ENCODE peak calls at places on chromosomes 3 and 15, in six cellular contexts. One of them, this sample, is unnamed.

GRCh38 chr3:155184027-155184426 is 103.9 kb downstream of the MME start:
- DNase-seq in fibroblast of mammary gland: no peak
- DNase-seq in mucosa of descending colon: no peak
- DNase-seq in H7: no peak
- DNase-seq in tibial artery: no peak
- DNase-seq in dorsolateral prefrontal cortex: no peak
- DNase-seq in this sample: no peak

GRCh38 chr3:156769661-156770654 is 56.2 kb upstream of the LEKR1 start:
- DNase-seq in fibroblast of mammary gland: no peak
- DNase-seq in mucosa of descending colon: no peak
- DNase-seq in H7: no peak
- DNase-seq in tibial artery: no peak
- DNase-seq in dorsolateral prefrontal cortex: no peak
- DNase-seq in this sample: no peak

GRCh38 chr15:87354661-87355410 is 901.7 kb downstream of the NTRK3 start:
- DNase-seq in fibroblast of mammary gland: peak
- DNase-seq in mucosa of descending colon: no peak
- DNase-seq in H7: no peak
- DNase-seq in tibial artery: no peak
- DNase-seq in dorsolateral prefrontal cortex: no peak
- DNase-seq in this sample: no peak

GRCh38 chr3:32202496-32202895 is 36.0 kb upstream of the CMTM8 start:
- DNase-seq in fibroblast of mammary gland: peak
- DNase-seq in mucosa of descending colon: no peak
- DNase-seq in H7: no peak
- DNase-seq in tibial artery: no peak
- DNase-seq in dorsolateral prefrontal cortex: no peak
- DNase-seq in this sample: no peak

GRCh38 chr3:17183951-17184550 is 299.3 kb downstream of the PLCL2 start:
- DNase-seq in fibroblast of mammary gland: peak
- DNase-seq in mucosa of descending colon: no peak
- DNase-seq in H7: no peak
- DNase-seq in tibial artery: no peak
- DNase-seq in dorsolateral prefrontal cortex: no peak
- DNase-seq in this sample: no peak

GRCh38 chr3:25277503-25277902 is 150.6 kb upstream of the RARB start:
- DNase-seq in fibroblast of mammary gland: no peak
- DNase-seq in mucosa of descending colon: no peak
- DNase-seq in H7: no peak
- DNase-seq in tibial artery: no peak
- DNase-seq in dorsolateral prefrontal cortex: no peak
- DNase-seq in this sample: no peak

GRCh38 chr3:47162695-47163022 is 1.3 kb downstream of the SETD2 start:
- DNase-seq in fibroblast of mammary gland: peak
- DNase-seq in mucosa of descending colon: no peak
- DNase-seq in H7: peak
- DNase-seq in tibial artery: no peak
- DNase-seq in dorsolateral prefrontal cortex: no peak
- DNase-seq in this sample: no peak

GRCh38 chr15:63872759-63873510 is 39.2 kb upstream of the HERC1 start:
- DNase-seq in fibroblast of mammary gland: no peak
- DNase-seq in mucosa of descending colon: no peak
- DNase-seq in H7: no peak
- DNase-seq in tibial artery: no peak
- DNase-seq in dorsolateral prefrontal cortex: no peak
- DNase-seq in this sample: no peak

GRCh38 chr3:5053021-5053831 is 68.9 kb upstream of the ARL8B start:
- DNase-seq in fibroblast of mammary gland: peak
- DNase-seq in mucosa of descending colon: no peak
- DNase-seq in H7: no peak
- DNase-seq in tibial artery: peak
- DNase-seq in dorsolateral prefrontal cortex: no peak
- DNase-seq in this sample: peak

DNA sequence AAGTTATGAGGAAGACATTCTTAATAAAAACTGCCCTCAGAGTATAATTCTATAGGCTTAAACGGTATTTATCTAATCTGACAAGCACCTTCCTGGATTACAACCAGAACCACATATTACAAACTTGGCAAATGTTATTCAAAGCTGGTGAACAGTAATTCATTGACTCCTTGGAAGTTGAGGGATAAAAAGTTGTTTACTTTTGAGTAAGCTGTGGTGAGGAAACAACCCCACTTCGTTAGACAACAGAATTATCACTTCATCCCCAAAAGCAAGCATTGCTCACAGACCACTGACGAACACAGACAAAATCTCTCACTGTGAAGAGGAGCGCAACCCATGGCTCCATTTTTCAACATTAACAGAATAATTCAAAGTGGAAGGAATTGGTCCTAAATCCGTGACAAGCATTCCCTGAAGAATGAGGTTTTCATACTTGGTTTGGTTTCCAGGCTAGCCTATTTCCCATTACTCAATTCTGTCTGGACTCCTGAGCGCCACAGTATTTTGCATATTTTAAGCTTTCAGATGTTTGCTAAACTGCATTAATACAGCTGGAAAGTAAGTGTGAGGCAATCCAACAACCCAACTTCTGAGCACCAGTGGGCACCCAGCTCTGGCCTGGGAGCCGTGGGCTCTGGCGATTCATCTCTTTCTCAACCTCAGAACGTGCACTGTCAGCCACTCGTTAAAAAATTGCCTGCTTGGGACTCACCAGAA is 32.6 kb downstream of the LRIG1 start:
- DNase-seq in fibroblast of mammary gland: peak
- DNase-seq in mucosa of descending colon: no peak
- DNase-seq in H7: no peak
- DNase-seq in tibial artery: no peak
- DNase-seq in dorsolateral prefrontal cortex: no peak
- DNase-seq in this sample: no peak
- H3K4me3 ChIP-seq in fibroblast of mammary gland: no peak
- H3K4me3 ChIP-seq in mucosa of descending colon: no peak
- H3K4me3 ChIP-seq in H7: no peak
- H3K4me3 ChIP-seq in tibial artery: no peak
- H3K4me3 ChIP-seq in dorsolateral prefrontal cortex: no peak
- H3K4me3 ChIP-seq in this sample: no peak

DNA sequence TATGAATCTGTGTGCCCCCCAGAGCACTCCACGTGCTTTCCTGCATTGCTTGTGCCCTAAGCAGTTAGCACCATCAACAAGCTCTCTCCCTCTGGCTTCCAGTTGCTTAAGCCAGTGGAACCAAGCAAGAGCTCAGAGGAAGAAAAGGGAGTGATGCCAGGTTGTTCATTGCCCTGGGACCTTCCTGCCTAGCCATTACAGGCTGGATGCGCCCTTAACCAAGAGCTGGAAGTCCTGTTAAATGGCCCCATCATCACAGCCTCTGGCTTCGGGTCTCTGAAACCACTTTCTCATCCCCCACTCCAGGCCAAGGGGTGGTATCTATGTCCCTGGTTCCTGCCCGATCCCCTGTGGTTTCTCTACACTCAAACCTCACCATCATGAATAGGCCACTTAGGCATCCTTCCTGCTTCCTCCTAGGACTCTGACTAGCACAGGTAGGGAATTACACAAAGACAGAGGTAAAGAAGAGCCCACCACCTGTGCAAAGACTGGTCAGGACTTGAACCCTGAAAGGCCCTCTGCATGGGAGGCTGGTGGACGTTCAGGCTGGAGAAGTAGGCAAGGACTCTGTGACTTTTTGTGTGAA is 309.5 kb upstream of the TRIM42 start:
- DNase-seq in fibroblast of mammary gland: no peak
- DNase-seq in mucosa of descending colon: no peak
- DNase-seq in H7: no peak
- DNase-seq in tibial artery: no peak
- DNase-seq in dorsolateral prefrontal cortex: no peak
- DNase-seq in this sample: no peak
- H3K4me3 ChIP-seq in fibroblast of mammary gland: no peak
- H3K4me3 ChIP-seq in mucosa of descending colon: no peak
- H3K4me3 ChIP-seq in H7: no peak
- H3K4me3 ChIP-seq in tibial artery: no peak
- H3K4me3 ChIP-seq in dorsolateral prefrontal cortex: no peak
- H3K4me3 ChIP-seq in this sample: no peak

GRCh38 chr3:64099316-64099715 is 76.0 kb upstream of the PSMD6 start:
- DNase-seq in fibroblast of mammary gland: no peak
- DNase-seq in mucosa of descending colon: no peak
- DNase-seq in H7: no peak
- DNase-seq in tibial artery: no peak
- DNase-seq in dorsolateral prefrontal cortex: no peak
- DNase-seq in this sample: no peak

GRCh38 chr3:64104691-64105101 is 81.4 kb upstream of the PSMD6 start:
- DNase-seq in fibroblast of mammary gland: peak
- DNase-seq in mucosa of descending colon: no peak
- DNase-seq in H7: no peak
- DNase-seq in tibial artery: no peak
- DNase-seq in dorsolateral prefrontal cortex: no peak
- DNase-seq in this sample: no peak

GRCh38 chr3:64104006-64104405 is 80.7 kb upstream of the PSMD6 start:
- DNase-seq in fibroblast of mammary gland: no peak
- DNase-seq in mucosa of descending colon: no peak
- DNase-seq in H7: no peak
- DNase-seq in tibial artery: no peak
- DNase-seq in dorsolateral prefrontal cortex: no peak
- DNase-seq in this sample: no peak

GRCh38 chr3:64105816-64106215 is 82.5 kb upstream of the PSMD6 start:
- DNase-seq in fibroblast of mammary gland: no peak
- DNase-seq in mucosa of descending colon: no peak
- DNase-seq in H7: no peak
- DNase-seq in tibial artery: no peak
- DNase-seq in dorsolateral prefrontal cortex: no peak
- DNase-seq in this sample: no peak

DNA sequence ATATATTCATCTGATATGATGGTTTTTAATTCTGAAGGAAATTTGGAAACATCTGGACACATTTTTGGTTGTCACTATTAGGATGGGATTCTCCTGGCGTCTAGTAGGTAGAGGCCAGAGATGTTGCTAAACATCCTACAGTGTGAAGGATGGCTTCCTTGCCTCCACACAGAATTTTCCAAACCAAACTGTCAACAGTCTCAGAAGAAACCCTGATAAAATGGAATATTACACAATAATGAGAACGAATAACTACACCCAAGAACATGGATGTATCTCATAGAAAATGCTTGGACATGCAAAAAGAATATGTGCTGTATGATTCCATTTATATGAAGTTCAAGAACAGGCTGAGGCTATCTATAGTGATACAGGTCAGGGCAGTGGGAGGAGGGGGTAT is 79.8 kb upstream of the PSMD6 start:
- DNase-seq in fibroblast of mammary gland: no peak
- DNase-seq in mucosa of descending colon: no peak
- DNase-seq in H7: no peak
- DNase-seq in tibial artery: no peak
- DNase-seq in dorsolateral prefrontal cortex: no peak
- DNase-seq in this sample: no peak
- H3K4me3 ChIP-seq in fibroblast of mammary gland: no peak
- H3K4me3 ChIP-seq in mucosa of descending colon: no peak
- H3K4me3 ChIP-seq in H7: no peak
- H3K4me3 ChIP-seq in tibial artery: no peak
- H3K4me3 ChIP-seq in dorsolateral prefrontal cortex: no peak
- H3K4me3 ChIP-seq in this sample: no peak

GRCh38 chr15:98801234-98801561 is 152.9 kb downstream of the IGF1R start:
- DNase-seq in fibroblast of mammary gland: no peak
- DNase-seq in mucosa of descending colon: no peak
- DNase-seq in H7: peak
- DNase-seq in tibial artery: no peak
- DNase-seq in dorsolateral prefrontal cortex: peak
- DNase-seq in this sample: no peak

GRCh38 chr15:98799461-98799971 is 151.2 kb downstream of the IGF1R start:
- DNase-seq in fibroblast of mammary gland: no peak
- DNase-seq in mucosa of descending colon: no peak
- DNase-seq in H7: peak
- DNase-seq in tibial artery: no peak
- DNase-seq in dorsolateral prefrontal cortex: no peak
- DNase-seq in this sample: peak

GRCh38 chr15:98798375-98798893 is 150.1 kb downstream of the IGF1R start:
- DNase-seq in fibroblast of mammary gland: no peak
- DNase-seq in mucosa of descending colon: no peak
- DNase-seq in H7: no peak
- DNase-seq in tibial artery: no peak
- DNase-seq in dorsolateral prefrontal cortex: no peak
- DNase-seq in this sample: no peak

GRCh38 chr15:98800437-98801233 is 152.3 kb downstream of the IGF1R start:
- DNase-seq in fibroblast of mammary gland: peak
- DNase-seq in mucosa of descending colon: no peak
- DNase-seq in H7: peak
- DNase-seq in tibial artery: no peak
- DNase-seq in dorsolateral prefrontal cortex: peak
- DNase-seq in this sample: no peak

DNA sequence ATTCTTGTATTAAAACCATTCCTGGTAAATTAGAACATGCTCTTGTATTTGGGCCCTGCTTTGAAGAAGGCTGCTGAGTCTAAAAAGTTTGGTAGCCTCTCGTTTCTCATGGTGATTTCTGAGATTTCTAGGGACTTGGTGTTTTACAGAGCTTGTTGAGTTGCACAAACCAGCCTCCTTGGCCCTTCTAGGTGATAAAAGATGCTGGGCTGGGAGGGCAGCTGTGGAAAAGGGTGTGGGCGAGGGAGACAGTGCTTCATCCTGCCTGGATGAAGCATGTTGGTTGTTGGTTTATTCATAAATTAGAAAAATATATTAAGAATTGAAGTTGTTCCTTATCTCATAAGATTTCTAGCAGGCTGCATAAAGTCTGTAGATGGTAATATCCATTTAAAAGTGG is 151.7 kb downstream of the IGF1R start:
- DNase-seq in fibroblast of mammary gland: no peak
- DNase-seq in mucosa of descending colon: no peak
- DNase-seq in H7: no peak
- DNase-seq in tibial artery: no peak
- DNase-seq in dorsolateral prefrontal cortex: no peak
- DNase-seq in this sample: no peak
- H3K4me3 ChIP-seq in fibroblast of mammary gland: no peak
- H3K4me3 ChIP-seq in mucosa of descending colon: no peak
- H3K4me3 ChIP-seq in H7: no peak
- H3K4me3 ChIP-seq in tibial artery: no peak
- H3K4me3 ChIP-seq in dorsolateral prefrontal cortex: peak
- H3K4me3 ChIP-seq in this sample: no peak

DNA sequence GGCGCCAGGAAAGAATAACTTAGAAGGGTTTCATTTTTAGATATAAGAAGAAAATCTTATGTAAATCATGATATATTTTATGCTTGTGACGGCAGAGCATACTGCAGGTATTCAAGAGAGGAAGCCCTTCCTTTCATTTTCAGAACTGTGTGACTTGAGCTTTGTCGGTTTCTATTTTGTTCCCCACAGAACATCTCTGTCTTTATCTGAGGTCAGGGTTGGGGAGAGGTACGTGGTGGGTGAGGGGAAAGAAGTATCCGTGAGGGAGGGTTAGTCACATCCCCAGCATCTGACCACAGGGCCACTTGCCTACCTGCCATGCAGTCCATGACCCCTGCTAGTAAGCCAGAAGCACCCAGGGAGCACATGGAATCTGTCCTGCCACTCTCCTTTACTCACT is 126.5 kb downstream of the DGKG start:
- DNase-seq in fibroblast of mammary gland: no peak
- DNase-seq in mucosa of descending colon: no peak
- DNase-seq in H7: no peak
- DNase-seq in tibial artery: no peak
- DNase-seq in dorsolateral prefrontal cortex: no peak
- DNase-seq in this sample: no peak
- H3K4me3 ChIP-seq in fibroblast of mammary gland: no peak
- H3K4me3 ChIP-seq in mucosa of descending colon: no peak
- H3K4me3 ChIP-seq in H7: no peak
- H3K4me3 ChIP-seq in tibial artery: no peak
- H3K4me3 ChIP-seq in dorsolateral prefrontal cortex: no peak
- H3K4me3 ChIP-seq in this sample: no peak